ENCODE peak calls at places on chromosomes 4 and X, in ten cellular contexts. X is lung, W is cardiac muscle cell, Y is upper lobe of left lung, A is tibial nerve, N is AG10803, S is lower leg skin, F is transverse colon, K is Peyer's patch, V is left ventricle myocardium inferior. D is an unnamed sample.

GRCh38 chr4:136551753-136552152 is 980.5 kb downstream of the PCDH18 start:
- DNase-seq in N (no peak), F (no peak), X (no peak), W (no peak), A (no peak), S (no peak), V (no peak), K (no peak), Y (no peak), D (no peak)

GRCh38 chr4:76943129-76943620 is 6.4 kb upstream of the SEPTIN11 start:
- DNase-seq in A (no peak), F (no peak), Y (no peak), N (peak; percentile 49), W (no peak), V (no peak), K (no peak), X (no peak), S (no peak), D (no peak)

GRCh38 chr4:122156819-122157218 is 4.7 kb downstream of the BLTP1 start:
- DNase-seq in V (no peak), S (no peak), F (no peak), A (no peak), Y (no peak), X (no peak), K (no peak), W (no peak), N (no peak), D (no peak)

GRCh38 chr4:122140834-122141233 is 11.3 kb upstream of the BLTP1 start:
- DNase-seq in S (no peak), V (no peak), X (no peak), K (no peak), N (no peak), W (no peak), Y (no peak), F (no peak), A (no peak), D (no peak)

GRCh38 chr4:71860643-71861042 is 76.8 kb upstream of the GC start:
- DNase-seq in F (no peak), S (no peak), A (no peak), W (peak; percentile 30), X (no peak), K (no peak), Y (no peak), N (no peak), V (no peak), D (no peak)

GRCh38 chrX:42119076-42119475 is 195.7 kb upstream of the CASK start:
- DNase-seq in N (peak; percentile 63), F (no peak), K (no peak), A (no peak), Y (no peak), X (no peak), S (no peak), V (no peak), W (no peak), D (peak; percentile 51)

GRCh38 chrX:54808109-54808604 is 612 bp downstream of the MAGED2 start:
- DNase-seq in W (peak; percentile 86), K (peak; percentile 52), X (no peak), V (peak; percentile 76), N (peak; percentile 28), Y (peak; percentile 51), F (peak; percentile 65), S (peak; percentile 91), A (peak; percentile 73), D (no peak)

GRCh38 chr4:175874290-175874689 is 62.2 kb upstream of the GPM6A start:
- DNase-seq in A (no peak), Y (no peak), K (no peak), W (no peak), S (no peak), V (no peak), X (no peak), N (no peak), F (no peak), D (no peak)

GRCh38 chr4:113378836-113379235 is 329.4 kb downstream of the ANK2 start:
- DNase-seq in V (no peak), X (no peak), W (no peak), A (no peak), Y (no peak), N (no peak), S (no peak), F (no peak), K (no peak), D (no peak)

GRCh38 chrX:132622130-132622529 is 133.3 kb upstream of the MBNL3 start:
- DNase-seq in X (no peak), Y (no peak), K (no peak), A (no peak), W (no peak), N (peak; percentile 5), V (no peak), F (no peak), S (no peak), D (no peak)

GRCh38 chr4:537436-538264 is 38.4 kb downstream of the TMEM271 start:
- DNase-seq in V (no peak), N (no peak), X (no peak), W (no peak), A (no peak), S (peak; percentile 82), F (no peak), K (peak; percentile 34), Y (no peak), D (no peak)

GRCh38 chr4:156553659-156554058 is 417.9 kb downstream of the PDGFC start:
- DNase-seq in K (no peak), Y (no peak), S (no peak), F (no peak), V (no peak), W (no peak), N (no peak), A (no peak), X (no peak), D (no peak)

GRCh38 chrX:100995469-100995868 is 26.0 kb downstream of the ARL13A start:
- DNase-seq in S (no peak), A (no peak), F (no peak), W (no peak), K (no peak), V (no peak), X (no peak), N (peak; percentile 73), Y (no peak), D (peak; percentile 35)

GRCh38 chr4:86924805-86925204 is 10.0 kb upstream of the AFF1 start:
- DNase-seq in V (no peak), S (no peak), W (no peak), Y (no peak), A (no peak), X (no peak), F (no peak), N (peak; percentile 87), K (no peak), D (no peak)

GRCh38 chr4:26267087-26267486 is 53.7 kb upstream of the RBPJ start:
- DNase-seq in K (no peak), A (peak; percentile 84), W (no peak), Y (no peak), X (no peak), N (peak; percentile 78), V (peak; percentile 72), F (peak; percentile 47), S (peak; percentile 95), D (no peak)

GRCh38 chr4:110165382-110166285 is 32.8 kb downstream of the ELOVL6 start:
- DNase-seq in A (no peak), S (no peak), K (no peak), N (peak; percentile 64), F (peak; percentile 57), V (no peak), W (no peak), Y (no peak), X (no peak), D (no peak)

GRCh38 chrX:38627683-38628082 is 66.3 kb downstream of the TSPAN7 start:
- DNase-seq in A (no peak), N (no peak), K (no peak), Y (no peak), S (no peak), V (no peak), X (no peak), F (peak; percentile 8), W (no peak), D (no peak)
- TF ChIP-seq CTCF in A (no peak), N (peak; percentile 28), K (peak; percentile 38), Y (peak; percentile 22), S (no peak), V (peak; percentile 53), X (peak; percentile 15), F (peak; percentile 28), W (peak; percentile 37), D (peak; percentile 61)

DNA sequence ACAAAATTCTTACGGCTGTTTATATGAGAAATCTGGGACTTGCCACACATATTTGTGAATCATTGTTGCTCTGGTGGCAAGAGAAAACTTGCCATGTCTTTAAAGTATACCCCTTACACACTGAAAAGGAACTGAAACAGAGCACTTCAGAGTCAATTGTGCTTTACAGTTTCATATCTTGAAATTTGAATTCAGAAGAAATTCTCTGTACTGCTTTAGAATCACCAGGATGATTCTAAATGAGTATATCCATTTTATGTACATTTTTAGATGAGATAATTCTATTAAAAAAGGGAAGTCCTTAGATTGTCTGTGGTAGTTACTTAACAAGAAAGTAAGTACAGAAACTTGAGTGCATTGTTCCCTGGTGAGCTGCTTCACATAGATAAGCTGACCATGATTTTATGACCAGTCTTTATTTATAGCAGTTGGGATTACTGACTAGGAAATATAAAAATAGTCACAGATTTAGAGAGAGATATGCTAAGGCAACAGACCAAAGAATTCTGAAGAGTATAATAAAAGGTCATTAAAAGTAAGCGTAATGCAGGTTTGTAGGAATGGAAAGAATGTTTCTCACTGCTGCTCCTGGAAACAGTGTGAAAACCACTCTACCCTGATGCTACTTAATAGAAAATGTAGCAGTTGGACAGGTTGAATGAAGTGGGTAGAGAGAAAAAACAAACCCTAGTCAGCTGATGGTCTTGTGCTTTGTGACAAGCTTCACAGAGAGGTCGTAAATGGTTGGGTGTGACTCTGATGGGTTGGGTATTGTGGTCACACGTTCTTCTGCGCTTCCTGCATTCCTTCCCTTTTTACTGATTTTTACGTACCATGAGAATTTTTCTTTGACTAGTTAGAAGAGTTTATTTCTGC is 41.0 kb downstream of the FNIP2 start:
- DNase-seq in W (peak; percentile 72), X (no peak), V (no peak), S (no peak), F (peak; percentile 43), N (peak; percentile 98), Y (no peak), A (peak; percentile 57), K (no peak), D (peak; percentile 100)
- H3K4me3 ChIP-seq in W (no peak overlapping the region), X (no peak overlapping the region), V (peak overlapping the region; percentile 36), S (no peak overlapping the region), F (no peak overlapping the region), N (peak overlapping the region; percentile 25), Y (peak overlapping the region; percentile 3), A (no peak overlapping the region), K (no peak overlapping the region), D (peak overlapping the region; percentile 28)

GRCh38 chr4:56690393-56690971 is 9.4 kb upstream of the HOPX start:
- DNase-seq in A (no peak), K (no peak), W (no peak), S (no peak), Y (no peak), V (no peak), N (no peak), X (no peak), F (no peak), D (no peak)
- TF ChIP-seq CTCF in A (no peak), K (no peak), W (peak; percentile 12), S (no peak), Y (no peak), V (no peak), N (peak; percentile 10), X (no peak), F (no peak), D (peak; percentile 12)

DNA sequence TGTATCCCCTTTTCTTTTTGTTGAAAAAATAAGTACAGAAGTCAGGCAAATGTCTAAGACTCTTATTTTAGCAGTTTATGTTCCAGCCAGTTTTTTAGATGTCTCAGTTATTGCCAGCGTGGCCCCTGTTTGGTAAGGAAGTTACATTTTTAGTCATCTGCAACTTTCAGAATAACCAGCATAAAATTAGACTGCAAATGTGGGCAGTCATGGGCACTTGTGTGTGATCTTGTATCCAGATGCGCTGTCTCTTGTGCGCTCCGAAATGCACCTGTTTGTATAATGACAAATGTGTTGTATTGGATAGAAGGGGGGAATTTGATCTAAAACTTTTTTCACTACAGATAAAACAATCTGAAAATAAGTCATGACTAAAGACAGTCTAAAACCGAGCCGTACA is 44.3 kb upstream of the CLCN4 start:
- DNase-seq in X (no peak), N (no peak), Y (no peak), K (no peak), W (no peak), A (no peak), V (no peak), S (no peak), F (no peak), D (no peak)
- H3K4me3 ChIP-seq in X (no peak overlapping the region), N (no peak overlapping the region), Y (no peak overlapping the region), K (no peak overlapping the region), W (no peak overlapping the region), A (no peak overlapping the region), V (no peak overlapping the region), S (no peak overlapping the region), F (no peak overlapping the region), D (no peak overlapping the region)

D was measured in retinal pigment epithelial cell.